ENCODE peak calls at places on chromosomes 5 and 9, in ten cellular contexts. A, Z, Y, H, L, J, B, G, M and F are unnamed samples.

GRCh38 chr5:10578292-10578663 is 14.4 kb downstream of the ANKRD33B start:
- DNase-seq in A (no peak), Z (no peak), Y (no peak), H (no peak), L (no peak), J (no peak), B (no peak), G (no peak), M (no peak), F (no peak)

GRCh38 chr9:130845901-130846381 is 10.9 kb downstream of the ABL1 start:
- DNase-seq in A (peak), Z (peak), Y (peak), H (no peak), L (no peak), J (no peak), B (no peak), G (no peak), M (peak), F (no peak)

GRCh38 chr5:11477786-11478185 is 426.5 kb downstream of the CTNND2 start:
- DNase-seq in A (no peak), Z (no peak), Y (no peak), H (no peak), L (no peak), J (no peak), B (no peak), G (no peak), M (no peak), F (no peak)

GRCh38 chr5:13478831-13479465 is 465.5 kb downstream of the DNAH5 start:
- DNase-seq in A (peak), Z (peak), Y (peak), H (peak), L (peak), J (peak), B (peak), G (peak), M (peak), F (peak)

GRCh38 chr9:35923927-35924763 is 14.9 kb downstream of the SPAAR start:
- DNase-seq in A (no peak), Z (peak), Y (peak), H (peak), L (no peak), J (peak), B (no peak), G (no peak), M (no peak), F (no peak)

GRCh38 chr5:103487253-103487652 is 75.3 kb downstream of the NUDT12 start:
- DNase-seq in A (no peak), Z (no peak), Y (peak), H (no peak), L (no peak), J (no peak), B (no peak), G (no peak), M (no peak), F (no peak)

GRCh38 chr9:11457809-11458785 is 845.3 kb upstream of the PTPRD start:
- DNase-seq in A (no peak), Z (no peak), Y (peak), H (peak), L (peak), J (no peak), B (no peak), G (no peak), M (no peak), F (peak)

GRCh38 chr9:88270398-88270797 is 117.8 kb upstream of the SPIN1 start:
- DNase-seq in A (no peak), Z (no peak), Y (no peak), H (no peak), L (no peak), J (no peak), B (no peak), G (no peak), M (no peak), F (no peak)

GRCh38 chr9:127505396-127506116 is 54.2 kb downstream of the LRSAM1 start:
- DNase-seq in A (no peak), Z (no peak), Y (peak), H (peak), L (no peak), J (peak), B (no peak), G (no peak), M (no peak), F (peak)

GRCh38 chr5:39970117-39970798 is 545.5 kb upstream of the DAB2 start:
- DNase-seq in A (no peak), Z (no peak), Y (no peak), H (no peak), L (no peak), J (no peak), B (no peak), G (no peak), M (no peak), F (no peak)

GRCh38 chr9:72773570-72773969 is 179.3 kb downstream of the ALDH1A1 start:
- DNase-seq in A (no peak), Z (no peak), Y (no peak), H (no peak), L (no peak), J (no peak), B (no peak), G (no peak), M (no peak), F (no peak)

GRCh38 chr5:136087961-136088871 is 44.4 kb upstream of the SMAD5 start:
- DNase-seq in A (peak), Z (no peak), Y (no peak), H (peak), L (no peak), J (no peak), B (no peak), G (no peak), M (no peak), F (no peak)

GRCh38 chr9:121303456-121304451 is 35.8 kb downstream of the GSN start:
- DNase-seq in A (no peak), Z (no peak), Y (no peak), H (no peak), L (no peak), J (no peak), B (no peak), G (no peak), M (no peak), F (no peak)

GRCh38 chr5:173850664-173851063 is 37.5 kb upstream of the CPEB4 start:
- DNase-seq in A (no peak), Z (no peak), Y (no peak), H (no peak), L (no peak), J (no peak), B (no peak), G (no peak), M (no peak), F (no peak)

GRCh38 chr9:10045598-10045997 is 567.2 kb downstream of the PTPRD start:
- DNase-seq in A (no peak), Z (peak), Y (peak), H (peak), L (peak), J (no peak), B (peak), G (no peak), M (no peak), F (no peak)

GRCh38 chr5:153660919-153661318 is 170.4 kb downstream of the GRIA1 start:
- DNase-seq in A (no peak), Z (no peak), Y (no peak), H (no peak), L (no peak), J (no peak), B (no peak), G (no peak), M (no peak), F (peak)

GRCh38 chr9:32251539-32251938 is 132.9 kb upstream of the ACO1 start:
- DNase-seq in A (peak), Z (peak), Y (peak), H (peak), L (peak), J (peak), B (peak), G (peak), M (peak), F (peak)

GRCh38 chr5:65255294-65255693 is 226.4 kb downstream of the ADAMTS6 start:
- DNase-seq in A (no peak), Z (no peak), Y (no peak), H (no peak), L (no peak), J (no peak), B (no peak), G (no peak), M (no peak), F (no peak)